ENCODE peak calls at places on chromosomes 5 and 9, in five cellular contexts. K, F, U, Y and H are unnamed samples. For H3K27me3, the result is how much of the 10 kb centered on the place peaks cover.

GRCh38 chr9:98861881-98862501 is 54.5 kb downstream of the GALNT12 start:
- DNase-seq in K (no peak), F (no peak), U (peak), Y (peak), H (no peak)

GRCh38 chr5:56328753-56329560 is 95.8 kb upstream of the ANKRD55 start:
- DNase-seq in K (no peak), F (no peak), U (peak), Y (peak), H (no peak)

GRCh38 chr5:119355636-119356383 is at the start of gene TNFAIP8:
- DNase-seq in K (peak), F (peak), U (peak), Y (peak), H (no peak)

GRCh38 chr5:158382473-158382872 is 523.5 kb upstream of the CLINT1 start:
- DNase-seq in K (peak), F (no peak), U (peak), Y (peak), H (no peak)

GRCh38 chr5:851076-851475 is 290 bp upstream of the ZDHHC11 start:
- DNase-seq in K (peak), F (no peak), U (no peak), Y (no peak), H (no peak)

GRCh38 chr9:92954078-92954861 is 6.9 kb downstream of the FGD3 start:
- DNase-seq in K (no peak), F (no peak), U (no peak), Y (peak), H (no peak)

GRCh38 chr9:105438136-105438839 is 9.5 kb upstream of the FSD1L start:
- DNase-seq in K (no peak), F (no peak), U (peak), Y (no peak), H (no peak)

GRCh38 chr5:58393716-58394115 is 66.2 kb downstream of the PLK2 start:
- DNase-seq in K (no peak), F (no peak), U (no peak), Y (no peak), H (no peak)

GRCh38 chr5:52950686-52951085 is 38.5 kb upstream of the ITGA2 start:
- DNase-seq in K (no peak), F (no peak), U (no peak), Y (peak), H (no peak)

GRCh38 chr5:157059891-157060290 is 975 bp upstream of the HAVCR1 start:
- DNase-seq in K (no peak), F (no peak), U (no peak), Y (no peak), H (no peak)

GRCh38 chr5:60649288-60649917 is 50.6 kb downstream of the DEPDC1B start:
- DNase-seq in K (no peak), F (peak), U (peak), Y (peak), H (no peak)

GRCh38 chr9:99054581-99054980 is 50.3 kb upstream of the TGFBR1 start:
- DNase-seq in K (no peak), F (no peak), U (no peak), Y (no peak), H (no peak)

GRCh38 chr9:16335788-16336580 is 534.5 kb downstream of the BNC2 start:
- DNase-seq in K (peak), F (peak), U (peak), Y (peak), H (no peak)

GRCh38 chr9:10855847-10856246 is 243.0 kb upstream of the PTPRD start:
- DNase-seq in K (no peak), F (no peak), U (no peak), Y (peak), H (peak)

GRCh38 chr5:116908537-116908936 is 333.9 kb upstream of the SEMA6A start:
- DNase-seq in K (no peak), F (no peak), U (no peak), Y (no peak), H (no peak)

GRCh38 chr5:149223081-149223848 is 48.4 kb upstream of the AFAP1L1 start:
- DNase-seq in K (peak), F (no peak), U (peak), Y (no peak), H (no peak)

GRCh38 chr9:75699017-75699416 is 191.5 kb upstream of the PCSK5 start:
- DNase-seq in K (no peak), F (no peak), U (no peak), Y (no peak), H (no peak)

GRCh38 chr5:167658890-167659289 is 632.6 kb upstream of the WWC1 start:
- DNase-seq in K (no peak), F (no peak), U (peak), Y (no peak), H (no peak)

GRCh38 chr9:127135056-127135745 is 12.8 kb upstream of the ANGPTL2 start:
- DNase-seq in K (no peak), F (no peak), U (no peak), Y (no peak), H (no peak)

GRCh38 chr9:137077010-137077747 is at the start of gene UAP1L1:
- DNase-seq in K (peak), F (peak), U (peak), Y (no peak), H (no peak)

GRCh38 chr5:81125959-81126358 is 107.2 kb upstream of the CKMT2 start:
- DNase-seq in K (peak), F (no peak), U (peak), Y (peak), H (no peak)

GRCh38 chr5:113909782-113910181 is 396.3 kb downstream of the YTHDC2 start:
- DNase-seq in K (no peak), F (no peak), U (peak), Y (no peak), H (no peak)

GRCh38 chr5:142013734-142014495 is 1.1 kb upstream of the GNPDA1 start:
- DNase-seq in K (peak), F (no peak), U (peak), Y (peak), H (no peak)

GRCh38 chr5:66498791-66499207 is 97.4 kb upstream of the MAST4 start:
- DNase-seq in K (no peak), F (peak), U (no peak), Y (peak), H (no peak)

GRCh38 chr9:107243757-107244156 is 39.3 kb upstream of the RAD23B start:
- DNase-seq in K (no peak), F (no peak), U (peak), Y (peak), H (no peak)

GRCh38 chr5:159198063-159199036 is 11.0 kb downstream of the RNF145 start:
- DNase-seq in K (no peak), F (no peak), U (no peak), Y (no peak), H (no peak)

GRCh38 chr5:123937230-123937629 is 425.3 kb downstream of the CSNK1G3 start:
- DNase-seq in K (no peak), F (peak), U (peak), Y (peak), H (peak)

GRCh38 chr5:74241751-74242140 is 398.8 kb downstream of the ENC1 start:
- DNase-seq in K (no peak), F (no peak), U (peak), Y (peak), H (no peak)

GRCh38 chr5:125481506-125482455 is 735.3 kb upstream of the ZNF608 start:
- DNase-seq in K (no peak), F (peak), U (no peak), Y (no peak), H (no peak)

GRCh38 chr5:125486634-125487033 is 740.2 kb upstream of the ZNF608 start:
- DNase-seq in K (no peak), F (no peak), U (peak), Y (peak), H (no peak)

GRCh38 chr5:125483609-125484008 is 737.2 kb upstream of the ZNF608 start:
- DNase-seq in K (no peak), F (no peak), U (no peak), Y (no peak), H (no peak)

GRCh38 chr5:125485003-125485641 is 738.7 kb upstream of the ZNF608 start:
- DNase-seq in K (peak), F (peak), U (peak), Y (peak), H (no peak)

GRCh38 chr5:125484272-125485002 is 738.0 kb upstream of the ZNF608 start:
- DNase-seq in K (peak), F (peak), U (peak), Y (peak), H (no peak)
- H3K4me3 ChIP-seq in K (no peak), F (peak), U (peak), Y (no peak), H (no peak)

DNA sequence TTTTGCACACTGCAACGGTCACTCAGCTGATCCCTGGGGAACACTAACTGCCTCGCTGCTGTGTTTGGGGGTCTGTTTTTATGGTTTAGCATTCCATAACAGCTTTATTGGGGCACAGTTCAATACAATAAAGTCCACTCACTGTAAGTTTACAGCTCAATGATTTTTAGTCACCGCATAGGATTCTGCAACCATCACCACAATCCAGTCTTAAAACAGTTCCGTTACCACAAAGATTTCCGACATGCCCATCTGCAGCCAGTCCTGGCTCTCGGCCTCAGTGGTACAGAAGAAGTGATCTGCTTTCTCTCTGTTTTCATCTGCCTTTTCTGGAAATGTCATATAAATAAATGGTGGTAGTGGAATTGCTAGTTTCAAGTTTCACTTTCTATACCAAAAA is 23.6 kb downstream of the OR2V2 start:
- DNase-seq in K (no peak), F (no peak), U (peak), Y (no peak), H (no peak)
- H3K27me3 ChIP-seq in K (under half), F (under half), U (under half), Y (under half), H (under half)

GRCh38 chr9:134693011-134693410 is 51.4 kb downstream of the COL5A1 start:
- DNase-seq in K (no peak), F (peak), U (no peak), Y (no peak), H (no peak)
- H3K4me3 ChIP-seq in K (no peak), F (no peak), U (no peak), Y (no peak), H (no peak)

GRCh38 chr5:90996089-90996488 is 387.0 kb downstream of the ARRDC3 start:
- DNase-seq in K (no peak), F (no peak), U (no peak), Y (no peak), H (no peak)
- H3K27me3 ChIP-seq in K (under half), F (under half), U (under half), Y (under half), H (under half)